ENCODE peak calls at places on chromosome 14, in five cellular contexts. M is activated CD8-positive, alpha-beta T cell treated with anti-CD3 and anti-CD28 coated beads, Interleukin-2, amount 10 ng/mL, durations not matched to agents 7 days and 5 days; K is MCF 10A; Y is HuH-7.5; R is nephron progenitor cell. J is an unnamed sample.

GRCh38 chr14:55581011-55581806 is 1.2 kb downstream of the KTN1 start:
- DNase-seq in K (peak), Y (peak), M (peak), R (peak), J (peak)

GRCh38 chr14:69354383-69355154 is 43.5 kb downstream of the ERH start:
- DNase-seq in K (no peak), R (no peak), M (peak), Y (no peak), J (peak)

GRCh38 chr14:68695326-68695768 is 97.5 kb downstream of the ZFP36L1 start:
- DNase-seq in K (peak), M (peak), R (no peak), Y (no peak), J (no peak)

GRCh38 chr14:74462993-74463392 is 30.1 kb downstream of the NPC2 start:
- DNase-seq in K (no peak), R (no peak), Y (no peak), M (no peak), J (no peak)

GRCh38 chr14:102196436-102197230 is 56.9 kb downstream of the WDR20 start:
- DNase-seq in Y (no peak), R (no peak), M (no peak), K (no peak), J (no peak)

GRCh38 chr14:24232645-24233537 is at the start of gene GMPR2:
- DNase-seq in R (no peak), K (no peak), M (peak), Y (peak), J (no peak)

GRCh38 chr14:36520601-36521525 is 831 bp upstream of the NKX2-1 start:
- DNase-seq in M (no peak), R (peak), K (peak), Y (peak), J (no peak)

GRCh38 chr14:91654836-91655235 is 77.0 kb downstream of the CATSPERB start:
- DNase-seq in R (no peak), K (peak), Y (no peak), M (no peak), J (no peak)

GRCh38 chr14:66624319-66624937 is 116.5 kb downstream of the GPHN start:
- DNase-seq in K (peak), M (peak), R (peak), Y (peak), J (peak)

GRCh38 chr14:24310666-24311604 is at the start of gene LTB4R:
- DNase-seq in R (no peak), Y (no peak), K (peak), M (peak), J (peak)

GRCh38 chr14:28382460-28383220 is 383.9 kb upstream of the FOXG1 start:
- DNase-seq in R (no peak), K (peak), Y (no peak), M (no peak), J (no peak)

GRCh38 chr14:51562816-51563215 is 88.9 kb upstream of the FRMD6 start:
- DNase-seq in K (peak), R (no peak), Y (no peak), M (no peak), J (no peak)

GRCh38 chr14:32509632-32510187 is 180.6 kb downstream of the AKAP6 start:
- DNase-seq in M (no peak), R (no peak), K (peak), Y (no peak), J (no peak)

GRCh38 chr14:32896979-32897723 is 41.5 kb upstream of the NPAS3 start:
- DNase-seq in Y (no peak), K (peak), R (no peak), M (no peak), J (no peak)

GRCh38 chr14:89359477-89360222 is 57.4 kb downstream of the FOXN3 start:
- DNase-seq in R (no peak), M (no peak), K (no peak), Y (no peak), J (no peak)

GRCh38 chr14:93894992-93895391 is 32.2 kb upstream of the FAM181A start:
- DNase-seq in M (no peak), Y (no peak), K (no peak), R (no peak), J (no peak)

GRCh38 chr14:89356496-89356895 is 60.5 kb downstream of the FOXN3 start:
- DNase-seq in Y (no peak), R (no peak), M (no peak), K (no peak), J (no peak)

GRCh38 chr14:91378945-91379932 is 38.4 kb downstream of the CCDC88C start:
- DNase-seq in M (no peak), K (peak), Y (no peak), R (no peak), J (no peak)

GRCh38 chr14:60161176-60162107 is 3.8 kb downstream of the DHRS7 start:
- DNase-seq in K (peak), R (no peak), Y (no peak), M (no peak), J (no peak)

GRCh38 chr14:66507181-66507721 is 696 bp upstream of the GPHN start:
- DNase-seq in R (no peak), Y (no peak), M (no peak), K (no peak), J (no peak)

GRCh38 chr14:69133206-69134125 is 19.5 kb downstream of the DCAF5 start:
- DNase-seq in R (no peak), M (no peak), K (peak), Y (no peak), J (no peak)

GRCh38 chr14:64507376-64508156 is 3.0 kb downstream of the ZBTB1 start:
- DNase-seq in K (peak), R (no peak), Y (no peak), M (no peak), J (no peak)

GRCh38 chr14:99750746-99751450 is 42.3 kb upstream of the EML1 start:
- DNase-seq in Y (no peak), M (no peak), K (no peak), R (no peak), J (no peak)

GRCh38 chr14:99755068-99755405 is 38.2 kb upstream of the EML1 start:
- DNase-seq in R (no peak), K (no peak), Y (no peak), M (no peak), J (no peak)

GRCh38 chr14:69008411-69008810 is 29.3 kb upstream of the ACTN1 start:
- DNase-seq in Y (no peak), M (no peak), K (no peak), R (no peak), J (no peak)

J was measured in NAMALWA.